ENCODE peak calls at places on chromosomes 3 and 15, in seven cellular contexts. X, O, L, R, D, S and U are unnamed samples.

GRCh38 chr15:74826372-74826819 is at the start of gene CPLX3:
- DNase-seq in O (peak; percentile 34), R (no peak), X (no peak), D (no peak), L (peak; percentile 72), S (no peak), U (no peak)

GRCh38 chr15:92902020-92902419 is 1.9 kb downstream of the CHD2 start:
- DNase-seq in O (no peak), X (no peak), D (no peak), S (no peak), L (no peak), R (no peak), U (no peak)

GRCh38 chr3:142709207-142709606 is 14.6 kb upstream of the TRPC1 start:
- DNase-seq in X (no peak), O (no peak), S (no peak), D (no peak), R (no peak), L (no peak), U (no peak)

GRCh38 chr3:153614131-153614530 is 452.1 kb downstream of the RAP2B start:
- DNase-seq in D (no peak), X (no peak), L (no peak), S (no peak), R (no peak), O (no peak), U (no peak)

GRCh38 chr15:89003865-89004725 is 84.2 kb upstream of the ABHD2 start:
- DNase-seq in O (peak; percentile 26), S (no peak), D (no peak), X (peak; percentile 48), R (peak; percentile 79), L (peak; percentile 78), U (no peak)

GRCh38 chr15:35698978-35699377 is 153.0 kb upstream of the DPH6 start:
- DNase-seq in D (no peak), R (no peak), S (no peak), X (no peak), O (no peak), L (no peak), U (no peak)

GRCh38 chr3:14879161-14879888 is 60.6 kb downstream of the FGD5 start:
- DNase-seq in L (no peak), D (peak; percentile 44), R (peak; percentile 69), O (peak; percentile 19), S (no peak), X (peak; percentile 39), U (no peak)

GRCh38 chr15:77637851-77638402 is 5.2 kb upstream of the LINGO1 start:
- DNase-seq in X (no peak), S (no peak), O (no peak), L (no peak), D (no peak), R (no peak), U (no peak)

GRCh38 chr3:54836876-54837275 is 91.0 kb downstream of the LRTM1 start:
- DNase-seq in S (no peak), R (no peak), D (no peak), O (no peak), X (no peak), L (no peak), U (no peak)

GRCh38 chr3:8145661-8146060 is 356.0 kb upstream of the LMCD1 start:
- DNase-seq in D (no peak), L (no peak), X (no peak), O (no peak), S (peak; percentile 17), R (no peak), U (no peak)

GRCh38 chr3:169311366-169311765 is 352.1 kb downstream of the MECOM start:
- DNase-seq in O (no peak), D (no peak), X (no peak), S (no peak), R (no peak), L (no peak), U (no peak)

GRCh38 chr3:148930785-148931184 is 60.6 kb upstream of the GYG1 start:
- DNase-seq in S (no peak), O (no peak), X (no peak), D (no peak), L (no peak), R (no peak), U (no peak)

GRCh38 chr15:41872166-41872747 is 21.6 kb downstream of the SPTBN5 start:
- DNase-seq in L (no peak), O (no peak), S (no peak), X (no peak), D (no peak), R (no peak), U (no peak)

GRCh38 chr3:127951276-127951675 is 36.2 kb downstream of the KBTBD12 start:
- DNase-seq in L (no peak), R (no peak), D (no peak), S (no peak), O (no peak), X (no peak), U (no peak)

GRCh38 chr3:68973635-68974034 is 39.8 kb downstream of the EOGT start:
- DNase-seq in L (no peak), D (no peak), R (no peak), O (no peak), X (no peak), S (peak; percentile 47), U (no peak)

GRCh38 chr3:101638262-101638745 is 38.6 kb downstream of the ZBTB11 start:
- DNase-seq in L (no peak), D (no peak), X (no peak), O (no peak), S (no peak), R (no peak), U (no peak)
- TF ChIP-seq CTCF in L (peak; percentile 49), D (no peak), X (no peak), O (no peak), S (no peak), R (no peak), U (peak; percentile 19)

GRCh38 chr3:79766474-79767193 is 1.2 kb downstream of the ROBO1 start:
- DNase-seq in R (no peak), L (no peak), D (no peak), S (no peak), O (no peak), X (no peak), U (no peak)

GRCh38 chr3:79767953-79768282 is at the start of gene ROBO1:
- DNase-seq in L (no peak), D (no peak), S (no peak), X (no peak), O (no peak), R (peak; percentile 10), U (no peak)

GRCh38 chr3:79769234-79769633 is 1.4 kb upstream of the ROBO1 start:
- DNase-seq in D (no peak), S (no peak), X (no peak), R (no peak), O (no peak), L (no peak), U (no peak)

GRCh38 chr3:79765854-79766253 is 1.9 kb downstream of the ROBO1 start:
- DNase-seq in O (no peak), X (no peak), D (no peak), S (no peak), L (no peak), R (no peak), U (no peak)

DNA sequence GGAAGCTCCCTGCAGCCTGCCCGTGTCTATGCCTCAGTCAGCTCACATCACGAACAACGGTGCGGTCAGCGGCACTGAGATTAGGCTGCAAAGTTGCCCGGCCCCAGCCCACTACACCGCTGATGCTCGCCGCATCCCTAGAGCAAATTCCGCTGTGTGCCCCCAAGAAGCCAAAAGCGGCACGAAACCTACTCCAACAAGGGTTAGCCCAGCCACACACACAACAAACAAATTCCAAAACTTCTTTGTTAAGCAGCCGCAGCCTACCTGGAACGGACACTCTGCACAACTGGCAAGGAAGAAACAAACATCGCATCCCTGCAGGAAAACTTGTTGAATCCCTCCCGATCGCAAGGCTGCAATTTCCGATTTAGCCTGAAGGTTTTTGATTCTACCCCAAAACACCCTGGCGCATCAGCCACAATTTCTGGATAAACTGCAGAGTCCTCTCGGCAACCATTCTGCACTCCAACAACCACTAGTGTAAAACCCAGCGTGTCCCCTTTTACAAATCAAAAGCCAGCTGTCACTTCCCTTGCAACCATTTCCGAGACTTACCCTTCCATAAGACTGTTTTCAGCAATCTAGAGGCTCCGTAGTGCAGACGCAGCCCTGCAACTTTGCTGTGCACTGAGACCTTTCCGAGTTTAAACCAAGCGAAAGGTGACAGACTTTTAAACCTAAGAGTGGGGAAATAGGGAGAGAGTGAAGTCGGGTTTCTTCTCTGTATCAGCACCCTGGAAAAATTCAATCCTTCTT is 425 bp downstream of the ROBO1 start:
- DNase-seq in X (no peak), O (no peak), D (no peak), R (no peak), S (no peak), L (no peak), U (no peak)
- H3K4me1 ChIP-seq in X (peaks cover 15% of the 10 kb centered on the region), O (no peaks in the 10 kb centered on the region), D (no peaks in the 10 kb centered on the region), R (no peaks in the 10 kb centered on the region), S (peaks cover 14% of the 10 kb centered on the region), L (no peaks in the 10 kb centered on the region), U (no peaks in the 10 kb centered on the region)

DNA sequence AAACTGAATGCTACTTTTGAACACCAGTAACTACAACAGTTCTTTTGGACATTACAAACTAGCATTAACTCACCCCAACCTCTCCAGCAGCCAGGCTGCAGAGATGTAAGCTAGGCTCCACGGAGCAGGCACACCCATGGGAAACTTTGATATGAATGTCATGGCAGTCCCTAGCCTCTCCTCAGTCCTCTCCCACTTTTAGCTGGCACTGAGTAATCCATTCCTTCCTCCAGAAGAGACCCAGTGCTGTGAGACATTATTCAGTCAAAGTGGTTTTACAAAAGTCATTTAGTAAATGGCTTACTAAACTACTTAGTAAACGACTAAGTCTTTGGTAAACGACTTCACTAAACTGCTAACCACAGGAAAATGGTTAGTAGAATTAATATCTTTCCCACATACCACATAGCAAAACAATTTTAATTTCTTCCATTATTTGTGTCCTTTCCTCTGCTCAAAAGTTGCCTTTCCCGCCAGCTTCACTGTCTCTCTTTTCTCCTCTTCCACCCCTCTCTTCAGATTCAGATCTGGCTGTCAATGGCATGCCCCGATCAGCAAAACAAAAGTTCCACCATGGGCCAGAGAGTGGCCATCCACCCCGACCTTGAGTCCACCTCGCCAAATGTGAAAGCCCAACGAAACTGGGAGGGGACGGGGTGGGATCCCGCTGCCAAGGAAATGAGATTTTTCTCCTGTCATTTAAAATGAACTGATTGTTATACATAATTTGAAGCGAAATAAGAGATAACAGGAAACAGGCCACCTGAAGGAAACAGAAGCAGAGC is 67.5 kb upstream of the TJP1 start:
- DNase-seq in S (no peak), L (no peak), X (no peak), D (no peak), R (no peak), O (no peak), U (no peak)
- H3K4me3 ChIP-seq in S (no peak overlapping the region), L (no peak overlapping the region), X (no peak overlapping the region), D (no peak overlapping the region), R (no peak overlapping the region), O (no peak overlapping the region), U (no peak overlapping the region)

GRCh38 chr3:196326936-196327335 is 8.9 kb upstream of the DYNLT2B start:
- DNase-seq in R (no peak), D (no peak), O (no peak), L (no peak), X (no peak), S (no peak), U (no peak)
- TF ChIP-seq CTCF in R (no peak), D (no peak), O (no peak), L (no peak), X (no peak), S (no peak), U (no peak)

GRCh38 chr3:50630394-50630793 is 13.4 kb downstream of the MAPKAPK3 start:
- DNase-seq in O (no peak), D (no peak), S (no peak), L (no peak), R (no peak), X (no peak), U (no peak)
- H3K4me1 ChIP-seq in O (peaks cover 65% of the 10 kb centered on the region), D (no peaks in the 10 kb centered on the region), S (peaks cover 15% of the 10 kb centered on the region), L (peaks cover 14% of the 10 kb centered on the region), R (peaks cover 14% of the 10 kb centered on the region), X (peaks cover 91% of the 10 kb centered on the region), U (peaks cover 35% of the 10 kb centered on the region)